ENCODE peak calls at places on chromosome 11, in six cellular contexts. O is GM06990, X is T-helper 9 cell, J is NCI-H146, W is heart left ventricle, N is body of pancreas. M is an unnamed sample.

GRCh38 chr11:10633261-10633660 is 60.3 kb downstream of the IRAG1 start:
- DNase-seq in J (peak; percentile 66), W (no peak), X (no peak), O (no peak), N (peak; percentile 31), M (no peak)

GRCh38 chr11:64251722-64251985 is 324 bp downstream of the PLCB3 start:
- DNase-seq in W (no peak), X (no peak), N (no peak), J (peak; percentile 30), O (no peak), M (no peak)

GRCh38 chr11:83852012-83852411 is 565.8 kb upstream of the CCDC90B start:
- DNase-seq in X (no peak), J (no peak), O (no peak), W (no peak), N (no peak), M (no peak)

GRCh38 chr11:74018331-74019005 is 9.6 kb upstream of the UCP3 start:
- DNase-seq in W (peak; percentile 91), N (peak; percentile 94), X (no peak), O (no peak), J (no peak), M (no peak)

GRCh38 chr11:44784784-44785183 is 58.0 kb downstream of the TSPAN18 start:
- DNase-seq in X (no peak), J (no peak), O (no peak), W (no peak), N (no peak), M (no peak)

GRCh38 chr11:2221591-2221990 is 48.8 kb downstream of the ASCL2 start:
- DNase-seq in N (no peak), W (no peak), X (no peak), J (no peak), O (no peak), M (no peak)

GRCh38 chr11:33769542-33769941 is 4.8 kb downstream of the FBXO3 start:
- DNase-seq in W (no peak), X (no peak), J (no peak), N (no peak), O (no peak), M (no peak)

GRCh38 chr11:75164318-75164827 is 13.5 kb downstream of the SLCO2B1 start:
- DNase-seq in N (no peak), X (no peak), O (no peak), J (no peak), W (peak; percentile 20), M (no peak)

GRCh38 chr11:130121430-130121978 is 38.1 kb upstream of the ST14 start:
- DNase-seq in W (no peak), J (no peak), N (no peak), O (no peak), X (no peak), M (no peak)

GRCh38 chr11:66691311-66691980 is 13.8 kb upstream of the RBM4B start:
- DNase-seq in O (no peak), W (no peak), J (no peak), X (no peak), N (no peak), M (no peak)

GRCh38 chr11:86497310-86497709 is 122.6 kb downstream of the CCDC81 start:
- DNase-seq in O (no peak), X (no peak), J (no peak), W (no peak), N (no peak), M (no peak)

GRCh38 chr11:84962018-84962417 is 665.1 kb downstream of the DLG2 start:
- DNase-seq in J (no peak), N (no peak), W (no peak), X (no peak), O (no peak), M (no peak)

GRCh38 chr11:98561216-98561615 is 459.5 kb upstream of the CNTN5 start:
- DNase-seq in N (no peak), J (peak; percentile 22), O (no peak), W (no peak), X (no peak), M (no peak)

M was measured in GM10248.